ENCODE peak calls at places on chromosomes 7 and 10, in five cellular contexts. S is dorsolateral prefrontal cortex; B is DND-41; F is CD8-positive, alpha-beta T cell; U is ovary. P is an unnamed sample.

GRCh38 chr7:133275441-133276105 is 22.7 kb downstream of the EXOC4 start:
- DNase-seq in S (no peak), B (no peak), F (no peak), U (no peak), P (no peak)

GRCh38 chr10:131928248-131929095 is 27.7 kb downstream of the PPP2R2D start:
- DNase-seq in S (no peak), B (no peak), F (no peak), U (no peak), P (peak)

GRCh38 chr7:108805808-108806397 is 236.2 kb downstream of the DNAJB9 start:
- DNase-seq in S (no peak), B (peak), F (no peak), U (no peak), P (peak)

GRCh38 chr10:131180941-131181855 is 130.3 kb downstream of the TCERG1L start:
- DNase-seq in S (no peak), B (no peak), F (no peak), U (no peak), P (no peak)

GRCh38 chr7:122166708-122167107 is 22.7 kb upstream of the AASS start:
- DNase-seq in S (no peak), B (no peak), F (no peak), U (no peak), P (no peak)

GRCh38 chr7:79936281-79936983 is 198.2 kb upstream of the GNAI1 start:
- DNase-seq in S (no peak), B (no peak), F (no peak), U (no peak), P (no peak)

GRCh38 chr10:114648368-114648767 is 9.7 kb downstream of the ABLIM1 start:
- DNase-seq in S (no peak), B (no peak), F (no peak), U (no peak), P (no peak)

GRCh38 chr7:8254667-8255066 is 7.3 kb downstream of the ICA1 start:
- DNase-seq in S (no peak), B (no peak), F (no peak), U (no peak), P (no peak)

GRCh38 chr10:115829501-115830215 is 443.3 kb downstream of the GFRA1 start:
- DNase-seq in S (no peak), B (no peak), F (no peak), U (no peak), P (no peak)

GRCh38 chr7:5827755-5828154 is 46.3 kb upstream of the RNF216 start:
- DNase-seq in S (no peak), B (peak), F (no peak), U (no peak), P (peak)

GRCh38 chr7:17948503-17949238 is 8.4 kb upstream of the SNX13 start:
- DNase-seq in S (no peak), B (no peak), F (no peak), U (no peak), P (no peak)

GRCh38 chr7:43669286-43670081 is 59.8 kb downstream of the COA1 start:
- DNase-seq in S (no peak), B (no peak), F (no peak), U (no peak), P (no peak)

GRCh38 chr7:54932818-54933543 is 85.8 kb upstream of the EGFR start:
- DNase-seq in S (peak), B (peak), F (no peak), U (peak), P (no peak)

GRCh38 chr7:142800699-142801260 is 30.0 kb downstream of the PRSS2 start:
- DNase-seq in S (no peak), B (peak), F (no peak), U (no peak), P (no peak)

GRCh38 chr10:24721254-24722106 is 2.2 kb downstream of the ARHGAP21 start:
- DNase-seq in S (no peak), B (peak), F (no peak), U (peak), P (no peak)

GRCh38 chr7:134514106-134514505 is 13.3 kb upstream of the AKR1B10 start:
- DNase-seq in S (no peak), B (no peak), F (no peak), U (no peak), P (no peak)

GRCh38 chr7:47227762-47228177 is 354.1 kb downstream of the TNS3 start:
- DNase-seq in S (no peak), B (peak), F (no peak), U (no peak), P (peak)

GRCh38 chr7:148701414-148701813 is 2.7 kb downstream of the CUL1 start:
- DNase-seq in S (no peak), B (no peak), F (no peak), U (no peak), P (no peak)

GRCh38 chr10:11319990-11320602 is 291.4 kb downstream of the USP6NL start:
- DNase-seq in S (no peak), B (no peak), F (no peak), U (no peak), P (no peak)

GRCh38 chr7:16721541-16721940 is 32.0 kb upstream of the TSPAN13 start:
- DNase-seq in S (no peak), B (no peak), F (no peak), U (no peak), P (no peak)

GRCh38 chr10:26555719-26556368 is 117.7 kb downstream of the APBB1IP start:
- DNase-seq in S (no peak), B (no peak), F (no peak), U (no peak), P (no peak)

GRCh38 chr7:50347693-50348092 is 43.2 kb downstream of the IKZF1 start:
- DNase-seq in S (no peak), B (no peak), F (no peak), U (no peak), P (no peak)

GRCh38 chr10:44293842-44294241 is 91.1 kb downstream of the CXCL12 start:
- DNase-seq in S (no peak), B (no peak), F (no peak), U (peak), P (no peak)

GRCh38 chr10:44292390-44293002 is 92.4 kb downstream of the CXCL12 start:
- DNase-seq in S (no peak), B (no peak), F (no peak), U (no peak), P (no peak)

GRCh38 chr10:44295619-44296222 is 89.2 kb downstream of the CXCL12 start:
- DNase-seq in S (no peak), B (no peak), F (no peak), U (no peak), P (no peak)

GRCh38 chr10:44294726-44295412 is 90.0 kb downstream of the CXCL12 start:
- DNase-seq in S (no peak), B (no peak), F (no peak), U (no peak), P (no peak)

GRCh38 chr10:44293306-44293778 is 91.6 kb downstream of the CXCL12 start:
- DNase-seq in S (no peak), B (no peak), F (no peak), U (peak), P (no peak)
- TF ChIP-seq CTCF in S (no peak), B (no peak), F (no peak), U (no peak), P (no peak)

DNA sequence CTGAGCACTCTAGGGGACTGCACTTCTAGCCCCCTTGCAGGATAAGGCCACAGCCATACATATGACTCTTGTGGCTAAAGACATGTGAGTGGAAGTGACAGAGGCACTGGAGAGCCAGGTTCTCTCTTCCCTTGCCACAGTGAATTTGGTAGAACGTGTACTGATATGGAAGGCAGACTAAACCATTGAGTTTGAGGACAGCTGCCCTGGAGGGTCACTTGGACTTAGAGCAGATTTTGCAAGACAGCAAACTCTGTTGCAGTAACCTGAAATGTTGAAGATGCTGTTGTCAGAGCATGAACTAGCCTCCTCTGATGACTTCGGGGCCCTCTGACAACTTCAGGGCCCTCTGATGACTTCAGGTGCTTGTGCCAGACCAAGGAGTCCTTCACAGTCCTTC is 85.9 kb downstream of the ELMO1 start:
- DNase-seq in S (no peak), B (no peak), F (no peak), U (no peak), P (no peak)
- H3K4me3 ChIP-seq in S (no peak), B (no peak), F (no peak), U (no peak), P (no peak)

GRCh38 chr7:137626469-137627067 is 220.2 kb downstream of the DGKI start:
- DNase-seq in S (peak), B (peak), F (no peak), U (no peak), P (peak)
- TF ChIP-seq CTCF in S (peak), B (peak), F (no peak), U (no peak), P (peak)

GRCh38 chr7:129824291-129825004 is 128.3 kb downstream of the UBE2H start:
- DNase-seq in S (no peak), B (no peak), F (no peak), U (no peak), P (no peak)

GRCh38 chr7:129825005-129825553 is 127.7 kb downstream of the UBE2H start:
- DNase-seq in S (peak), B (no peak), F (peak), U (peak), P (peak)

GRCh38 chr7:129827467-129827990 is 125.2 kb downstream of the UBE2H start:
- DNase-seq in S (no peak), B (no peak), F (no peak), U (no peak), P (no peak)

GRCh38 chr7:129828078-129828762 is 124.5 kb downstream of the UBE2H start:
- DNase-seq in S (no peak), B (no peak), F (no peak), U (peak), P (no peak)

DNA sequence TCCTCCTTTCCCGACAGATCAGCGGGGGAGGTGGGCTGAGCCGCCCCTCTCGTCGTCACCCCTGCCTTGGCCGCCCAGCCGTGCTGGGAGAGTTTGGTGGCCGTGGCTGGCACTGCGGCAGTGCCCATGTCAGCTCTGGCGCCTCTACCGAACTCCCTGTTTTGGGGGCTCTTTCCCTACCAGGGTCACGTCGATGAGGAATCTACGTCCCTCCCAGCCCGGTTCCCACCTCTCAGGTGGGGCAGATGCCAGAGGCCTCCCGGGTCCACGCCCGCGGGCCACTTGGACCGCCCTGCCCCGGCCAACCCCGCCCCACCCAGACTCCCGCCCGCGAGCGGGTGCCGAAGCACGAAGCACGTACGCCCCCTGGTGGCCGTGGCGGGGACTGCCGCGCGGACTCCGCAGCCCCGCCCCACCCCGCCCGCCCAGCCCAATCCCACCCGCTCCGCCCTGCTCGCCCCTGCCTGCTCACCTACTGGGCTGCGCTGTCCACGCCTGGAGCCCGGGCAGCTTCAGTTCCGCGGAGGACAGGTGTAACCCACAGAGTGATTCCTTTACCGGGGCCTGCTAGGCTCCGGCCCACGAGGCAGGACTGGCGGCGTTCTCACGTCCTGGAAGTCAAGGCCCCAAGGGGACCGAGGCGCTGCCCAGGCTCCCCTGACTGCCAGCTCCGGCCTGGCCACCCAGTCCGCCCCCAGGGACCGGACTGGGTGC is 127.0 kb downstream of the UBE2H start:
- DNase-seq in S (peak), B (peak), F (peak), U (peak), P (peak)
- H3K4me3 ChIP-seq in S (peak), B (peak), F (peak), U (peak), P (peak)

GRCh38 chr7:151060113-151060415 is 675 bp downstream of the SLC4A2 start:
- DNase-seq in S (no peak), B (no peak), F (no peak), U (no peak), P (no peak)
- TF ChIP-seq CTCF in S (peak), B (no peak), F (no peak), U (no peak), P (no peak)

GRCh38 chr10:117136391-117136975 is 1.6 kb downstream of the VAX1 start:
- DNase-seq in S (no peak), B (no peak), F (no peak), U (no peak), P (no peak)

GRCh38 chr10:117137911-117138642 is at the start of gene VAX1:
- DNase-seq in S (no peak), B (no peak), F (no peak), U (no peak), P (no peak)

GRCh38 chr10:117138838-117139580 is 939 bp upstream of the VAX1 start:
- DNase-seq in S (no peak), B (no peak), F (no peak), U (no peak), P (no peak)

GRCh38 chr10:117135480-117136140 is 2.5 kb downstream of the VAX1 start:
- DNase-seq in S (no peak), B (no peak), F (no peak), U (no peak), P (no peak)

DNA sequence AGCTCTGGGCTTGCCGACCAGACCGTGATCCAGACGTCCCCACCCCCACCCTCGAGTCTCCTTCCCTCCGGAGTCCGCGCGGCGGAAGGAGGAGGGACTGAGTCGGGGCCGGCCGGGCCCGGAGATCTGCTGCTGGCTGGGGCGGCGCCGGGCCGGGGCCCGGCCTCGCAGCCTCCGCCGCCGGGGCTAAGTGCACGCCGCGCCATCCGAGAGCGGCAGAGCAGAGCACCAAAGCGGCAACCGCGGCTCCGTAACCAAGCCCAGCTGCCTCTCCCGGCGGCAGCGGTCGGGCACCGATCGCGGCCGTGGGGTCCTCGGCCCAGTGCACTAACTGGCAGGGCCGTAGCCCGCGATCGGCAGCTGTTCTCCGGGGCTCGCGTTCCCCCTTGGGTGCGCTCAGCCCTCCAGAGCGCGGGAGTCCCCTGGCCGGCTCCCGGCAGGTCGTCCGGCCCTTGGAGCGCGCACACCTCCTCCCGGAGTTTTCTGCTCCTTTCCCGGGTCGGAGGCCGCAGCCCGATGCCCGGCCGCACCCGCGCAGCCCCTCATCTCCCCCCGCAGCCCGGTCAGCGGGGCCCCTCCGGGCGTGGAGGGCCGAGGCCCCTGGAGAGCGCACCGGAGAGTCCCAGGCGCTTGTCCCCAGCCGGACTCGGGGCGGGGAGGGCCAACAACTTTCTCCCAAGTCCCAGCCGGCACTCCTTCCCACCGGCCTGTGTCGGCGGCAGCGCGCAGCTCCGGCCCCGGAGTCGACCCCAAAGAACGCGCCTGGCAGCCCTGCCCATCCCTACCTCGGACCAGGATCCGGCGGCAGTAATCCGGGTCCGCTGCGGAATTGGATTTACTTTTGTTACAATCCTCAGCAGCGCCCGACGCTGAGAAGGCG is 799 bp downstream of the VAX1 start:
- DNase-seq in S (no peak), B (no peak), F (no peak), U (no peak), P (no peak)
- H3K4me3 ChIP-seq in S (peak), B (no peak), F (no peak), U (peak), P (no peak)

DNA sequence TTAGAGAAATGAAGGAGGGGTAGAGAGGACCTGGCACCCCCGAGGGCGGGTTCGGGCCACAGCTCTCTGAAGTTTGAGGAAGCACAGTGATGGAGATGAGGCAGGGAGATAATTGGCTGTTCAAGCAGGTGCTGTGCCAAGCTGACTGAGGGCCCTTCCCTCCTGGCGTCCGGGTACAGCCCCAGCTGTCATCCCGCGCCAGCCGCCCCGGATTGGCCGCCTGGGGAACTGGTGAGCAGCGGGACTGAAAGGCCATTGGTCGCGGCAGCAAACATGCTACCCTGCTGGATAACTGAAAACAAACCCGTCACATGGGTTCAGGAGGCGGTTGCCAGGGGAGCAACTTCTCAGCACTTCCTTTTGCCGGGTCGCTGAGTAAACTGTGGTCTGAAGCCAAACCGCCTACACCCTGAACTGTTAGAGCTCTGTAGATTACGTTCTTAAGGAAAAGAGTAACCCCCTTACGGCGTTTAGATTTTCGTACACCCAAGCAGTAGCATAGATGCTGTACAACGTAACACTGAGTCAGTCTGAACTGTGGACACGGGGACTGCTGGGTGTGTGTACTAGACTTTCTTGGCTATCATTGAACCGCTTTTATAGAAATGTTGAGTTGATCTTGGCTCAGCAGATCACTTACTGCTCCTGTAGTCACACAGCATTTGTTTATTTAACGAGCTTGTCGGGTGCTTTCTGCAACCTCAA is 1.3 kb downstream of the INSIG1 start:
- DNase-seq in S (peak), B (peak), F (peak), U (peak), P (peak)
- TF ChIP-seq CTCF in S (peak), B (no peak), F (no peak), U (no peak), P (no peak)

GRCh38 chr7:35761882-35762720 is 38.8 kb upstream of the SEPTIN7 start:
- DNase-seq in S (no peak), B (no peak), F (no peak), U (no peak), P (no peak)

GRCh38 chr7:35758421-35758820 is 42.4 kb upstream of the SEPTIN7 start:
- DNase-seq in S (no peak), B (no peak), F (no peak), U (no peak), P (peak)

GRCh38 chr7:35762781-35763180 is 38.1 kb upstream of the SEPTIN7 start:
- DNase-seq in S (no peak), B (no peak), F (no peak), U (no peak), P (no peak)

GRCh38 chr7:35757574-35757973 is 43.3 kb upstream of the SEPTIN7 start:
- DNase-seq in S (no peak), B (no peak), F (no peak), U (no peak), P (no peak)

GRCh38 chr7:35760082-35760770 is 40.6 kb upstream of the SEPTIN7 start:
- DNase-seq in S (no peak), B (no peak), F (no peak), U (no peak), P (no peak)
- H3K4me3 ChIP-seq in S (no peak), B (no peak), F (no peak), U (no peak), P (no peak)

DNA sequence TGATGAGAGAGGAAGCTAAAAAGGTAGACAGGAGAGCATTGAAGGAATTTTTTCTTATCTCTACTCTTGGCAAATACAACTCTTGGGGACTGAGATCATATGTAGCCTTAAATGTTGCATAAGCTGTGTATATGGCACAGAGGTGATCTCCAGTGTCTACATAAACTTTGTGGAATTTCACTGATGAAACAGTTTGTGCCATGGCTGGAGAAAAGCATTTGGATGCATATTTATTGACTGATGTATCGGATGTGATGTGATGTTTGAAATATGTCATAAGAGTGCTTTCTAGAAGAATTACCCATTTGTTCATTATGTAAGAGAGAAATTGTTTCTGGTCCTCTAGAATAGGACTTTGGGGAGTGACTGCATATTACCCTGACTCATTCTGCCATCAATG is 244.9 kb upstream of the LRRTM3 start:
- DNase-seq in S (no peak), B (no peak), F (no peak), U (no peak), P (no peak)
- TF ChIP-seq CTCF in S (no peak), B (no peak), F (no peak), U (no peak), P (no peak)

GRCh38 chr10:61898435-61898778 is 3.1 kb upstream of the ARID5B start:
- DNase-seq in S (no peak), B (no peak), F (no peak), U (no peak), P (peak)
- H3K4me3 ChIP-seq in S (no peak), B (no peak), F (no peak), U (no peak), P (peak)

P was measured in GM12865.